ENCODE peak calls at places on chromosomes 13 and 19, in eight cellular contexts. N is NCI-H1092; T is omental fat pad; G is substantia nigra; M is activated CD4-positive, alpha-beta T cell treated with anti-CD3 and anti-CD28 coated beads, Interleukin-2, amount 50 U/mL, for 24 hours; Y is suprapubic skin; B is left ventricle myocardium inferior; A is GM12892. O is an unnamed sample.

GRCh38 chr13:97946951-97947588 is 6.4 kb upstream of the IPO5 start:
- DNase-seq in N (no peak), T (no peak), G (no peak), M (no peak), Y (no peak), B (no peak), A (no peak), O (peak; percentile 91)

GRCh38 chr19:18251587-18252369 is 22.5 kb downstream of the IQCN start:
- DNase-seq in N (peak; percentile 24), T (peak; percentile 84), G (peak; percentile 51), M (peak; percentile 78), Y (no peak), B (peak; percentile 69), A (peak; percentile 72), O (peak; percentile 52)

GRCh38 chr19:38319421-38320258 is at the start of gene KCNK6:
- DNase-seq in N (no peak), T (no peak), G (no peak), M (peak; percentile 20), Y (no peak), B (peak; percentile 46), A (no peak), O (peak; percentile 15)

GRCh38 chr13:41587490-41587889 is 130.1 kb downstream of the RGCC start:
- DNase-seq in N (no peak), T (no peak), G (no peak), M (no peak), Y (no peak), B (no peak), A (no peak), O (no peak)

GRCh38 chr13:53075356-53076041 is 46.9 kb downstream of the OLFM4 start:
- DNase-seq in N (no peak), T (no peak), G (no peak), M (no peak), Y (no peak), B (no peak), A (no peak), O (no peak)

GRCh38 chr19:8302734-8303133 is 5.4 kb downstream of the CD320 start:
- DNase-seq in N (no peak), T (no peak), G (no peak), M (no peak), Y (peak; percentile 64), B (no peak), A (no peak), O (no peak)

GRCh38 chr13:43326100-43326499 is 302.7 kb downstream of the DNAJC15 start:
- DNase-seq in N (no peak), T (no peak), G (no peak), M (no peak), Y (no peak), B (no peak), A (no peak), O (no peak)

GRCh38 chr19:7762719-7763293 is at the start of gene CLEC4M:
- DNase-seq in N (no peak), T (no peak), G (no peak), M (no peak), Y (no peak), B (no peak), A (no peak), O (no peak)

GRCh38 chr13:87678353-87678752 is 7.2 kb downstream of the SLITRK5 start:
- DNase-seq in N (no peak), T (no peak), G (no peak), M (no peak), Y (no peak), B (no peak), A (no peak), O (no peak)

GRCh38 chr13:30821421-30821820 is 84.7 kb upstream of the MEDAG start:
- DNase-seq in N (no peak), T (no peak), G (no peak), M (no peak), Y (no peak), B (no peak), A (no peak), O (no peak)

GRCh38 chr13:37427843-37428494 is 170.6 kb downstream of the POSTN start:
- DNase-seq in N (no peak), T (no peak), G (no peak), M (no peak), Y (no peak), B (no peak), A (no peak), O (no peak)

GRCh38 chr13:95652244-95652764 is 7.8 kb upstream of the DZIP1 start:
- DNase-seq in N (no peak), T (no peak), G (no peak), M (no peak), Y (no peak), B (no peak), A (no peak), O (no peak)

GRCh38 chr13:50015263-50015662 is at the start of gene KCNRG:
- DNase-seq in N (no peak), T (no peak), G (no peak), M (no peak), Y (no peak), B (no peak), A (no peak), O (peak; percentile 49)